ENCODE peak calls at places on chromosomes 2 and 18, in ten cellular contexts. One of them, this sample, is unnamed.

GRCh38 chr2:36516136-36516870 is 81.7 kb downstream of the FEZ2 start:
- DNase-seq in H1: no peak
- DNase-seq in activated gamma-delta T cell treated with Interleukin-2 at 50 U/mL for 16 hours: no peak
- DNase-seq in choroid plexus epithelial cell: peak
- DNase-seq in NB4: no peak
- DNase-seq in NCI-H345: no peak
- DNase-seq in OCI-M1: no peak
- DNase-seq in stimulated activated CD8-positive, alpha-beta memory T cell treated with anti-CD3 and anti-CD28 coated beads, Interleukin-15, amount 100 ng/mL, for 48 hours: no peak
- DNase-seq in EL: peak
- DNase-seq in activated naive CD4-positive, alpha-beta T cell treated with anti-CD3 and anti-CD28 coated beads, Interleukin-2, amount 10 ng/mL, durations not matched to agents 7 days and 5 days: no peak
- DNase-seq in this sample: no peak

GRCh38 chr2:162968306-162968705 is 129.7 kb upstream of the KCNH7 start:
- DNase-seq in H1: no peak
- DNase-seq in activated gamma-delta T cell treated with Interleukin-2 at 50 U/mL for 16 hours: no peak
- DNase-seq in choroid plexus epithelial cell: no peak
- DNase-seq in NB4: no peak
- DNase-seq in NCI-H345: no peak
- DNase-seq in OCI-M1: no peak
- DNase-seq in stimulated activated CD8-positive, alpha-beta memory T cell treated with anti-CD3 and anti-CD28 coated beads, Interleukin-15, amount 100 ng/mL, for 48 hours: no peak
- DNase-seq in EL: no peak
- DNase-seq in activated naive CD4-positive, alpha-beta T cell treated with anti-CD3 and anti-CD28 coated beads, Interleukin-2, amount 10 ng/mL, durations not matched to agents 7 days and 5 days: no peak
- DNase-seq in this sample: no peak

GRCh38 chr2:138827426-138828054 is 47.4 kb upstream of the NXPH2 start:
- DNase-seq in H1: no peak
- DNase-seq in activated gamma-delta T cell treated with Interleukin-2 at 50 U/mL for 16 hours: no peak
- DNase-seq in choroid plexus epithelial cell: peak
- DNase-seq in NB4: peak
- DNase-seq in NCI-H345: peak
- DNase-seq in OCI-M1: peak
- DNase-seq in stimulated activated CD8-positive, alpha-beta memory T cell treated with anti-CD3 and anti-CD28 coated beads, Interleukin-15, amount 100 ng/mL, for 48 hours: no peak
- DNase-seq in EL: peak
- DNase-seq in activated naive CD4-positive, alpha-beta T cell treated with anti-CD3 and anti-CD28 coated beads, Interleukin-2, amount 10 ng/mL, durations not matched to agents 7 days and 5 days: peak
- DNase-seq in this sample: peak

GRCh38 chr2:100240386-100240785 is 81.9 kb downstream of the LONRF2 start:
- DNase-seq in H1: no peak
- DNase-seq in activated gamma-delta T cell treated with Interleukin-2 at 50 U/mL for 16 hours: no peak
- DNase-seq in choroid plexus epithelial cell: no peak
- DNase-seq in NB4: no peak
- DNase-seq in NCI-H345: no peak
- DNase-seq in OCI-M1: no peak
- DNase-seq in stimulated activated CD8-positive, alpha-beta memory T cell treated with anti-CD3 and anti-CD28 coated beads, Interleukin-15, amount 100 ng/mL, for 48 hours: no peak
- DNase-seq in EL: no peak
- DNase-seq in activated naive CD4-positive, alpha-beta T cell treated with anti-CD3 and anti-CD28 coated beads, Interleukin-2, amount 10 ng/mL, durations not matched to agents 7 days and 5 days: no peak
- DNase-seq in this sample: no peak

GRCh38 chr2:12709207-12709522 is 7.6 kb upstream of the TRIB2 start:
- DNase-seq in H1: no peak
- DNase-seq in activated gamma-delta T cell treated with Interleukin-2 at 50 U/mL for 16 hours: peak
- DNase-seq in choroid plexus epithelial cell: no peak
- DNase-seq in NB4: no peak
- DNase-seq in NCI-H345: no peak
- DNase-seq in OCI-M1: no peak
- DNase-seq in stimulated activated CD8-positive, alpha-beta memory T cell treated with anti-CD3 and anti-CD28 coated beads, Interleukin-15, amount 100 ng/mL, for 48 hours: no peak
- DNase-seq in EL: no peak
- DNase-seq in activated naive CD4-positive, alpha-beta T cell treated with anti-CD3 and anti-CD28 coated beads, Interleukin-2, amount 10 ng/mL, durations not matched to agents 7 days and 5 days: peak
- DNase-seq in this sample: no peak

GRCh38 chr2:60830991-60831390 is 50.4 kb upstream of the REL start:
- DNase-seq in H1: no peak
- DNase-seq in activated gamma-delta T cell treated with Interleukin-2 at 50 U/mL for 16 hours: no peak
- DNase-seq in choroid plexus epithelial cell: no peak
- DNase-seq in NB4: no peak
- DNase-seq in NCI-H345: no peak
- DNase-seq in OCI-M1: no peak
- DNase-seq in stimulated activated CD8-positive, alpha-beta memory T cell treated with anti-CD3 and anti-CD28 coated beads, Interleukin-15, amount 100 ng/mL, for 48 hours: no peak
- DNase-seq in EL: no peak
- DNase-seq in activated naive CD4-positive, alpha-beta T cell treated with anti-CD3 and anti-CD28 coated beads, Interleukin-2, amount 10 ng/mL, durations not matched to agents 7 days and 5 days: no peak
- DNase-seq in this sample: no peak

GRCh38 chr2:1817256-1818127 is 73.2 kb upstream of the PXDN start:
- DNase-seq in H1: peak
- DNase-seq in activated gamma-delta T cell treated with Interleukin-2 at 50 U/mL for 16 hours: peak
- DNase-seq in choroid plexus epithelial cell: peak
- DNase-seq in NB4: peak
- DNase-seq in NCI-H345: peak
- DNase-seq in OCI-M1: peak
- DNase-seq in stimulated activated CD8-positive, alpha-beta memory T cell treated with anti-CD3 and anti-CD28 coated beads, Interleukin-15, amount 100 ng/mL, for 48 hours: peak
- DNase-seq in EL: peak
- DNase-seq in activated naive CD4-positive, alpha-beta T cell treated with anti-CD3 and anti-CD28 coated beads, Interleukin-2, amount 10 ng/mL, durations not matched to agents 7 days and 5 days: peak
- DNase-seq in this sample: peak

GRCh38 chr2:219406861-219407230 is 11.3 kb upstream of the DES start:
- DNase-seq in H1: no peak
- DNase-seq in activated gamma-delta T cell treated with Interleukin-2 at 50 U/mL for 16 hours: no peak
- DNase-seq in choroid plexus epithelial cell: peak
- DNase-seq in NB4: no peak
- DNase-seq in NCI-H345: no peak
- DNase-seq in OCI-M1: peak
- DNase-seq in stimulated activated CD8-positive, alpha-beta memory T cell treated with anti-CD3 and anti-CD28 coated beads, Interleukin-15, amount 100 ng/mL, for 48 hours: no peak
- DNase-seq in EL: peak
- DNase-seq in activated naive CD4-positive, alpha-beta T cell treated with anti-CD3 and anti-CD28 coated beads, Interleukin-2, amount 10 ng/mL, durations not matched to agents 7 days and 5 days: no peak
- DNase-seq in this sample: no peak

GRCh38 chr2:10658041-10658913 is 31.5 kb downstream of the NOL10 start:
- DNase-seq in H1: no peak
- DNase-seq in activated gamma-delta T cell treated with Interleukin-2 at 50 U/mL for 16 hours: no peak
- DNase-seq in choroid plexus epithelial cell: peak
- DNase-seq in NB4: no peak
- DNase-seq in NCI-H345: no peak
- DNase-seq in OCI-M1: peak
- DNase-seq in stimulated activated CD8-positive, alpha-beta memory T cell treated with anti-CD3 and anti-CD28 coated beads, Interleukin-15, amount 100 ng/mL, for 48 hours: no peak
- DNase-seq in EL: peak
- DNase-seq in activated naive CD4-positive, alpha-beta T cell treated with anti-CD3 and anti-CD28 coated beads, Interleukin-2, amount 10 ng/mL, durations not matched to agents 7 days and 5 days: no peak
- DNase-seq in this sample: no peak

GRCh38 chr18:42446195-42446594 is 491.2 kb downstream of the PIK3C3 start:
- DNase-seq in H1: no peak
- DNase-seq in activated gamma-delta T cell treated with Interleukin-2 at 50 U/mL for 16 hours: no peak
- DNase-seq in choroid plexus epithelial cell: peak
- DNase-seq in NB4: no peak
- DNase-seq in NCI-H345: no peak
- DNase-seq in OCI-M1: no peak
- DNase-seq in stimulated activated CD8-positive, alpha-beta memory T cell treated with anti-CD3 and anti-CD28 coated beads, Interleukin-15, amount 100 ng/mL, for 48 hours: no peak
- DNase-seq in EL: no peak
- DNase-seq in activated naive CD4-positive, alpha-beta T cell treated with anti-CD3 and anti-CD28 coated beads, Interleukin-2, amount 10 ng/mL, durations not matched to agents 7 days and 5 days: no peak
- DNase-seq in this sample: no peak

GRCh38 chr2:180219471-180219870 is 212.4 kb upstream of the CWC22 start:
- DNase-seq in H1: no peak
- DNase-seq in activated gamma-delta T cell treated with Interleukin-2 at 50 U/mL for 16 hours: no peak
- DNase-seq in choroid plexus epithelial cell: no peak
- DNase-seq in NB4: no peak
- DNase-seq in NCI-H345: no peak
- DNase-seq in OCI-M1: no peak
- DNase-seq in stimulated activated CD8-positive, alpha-beta memory T cell treated with anti-CD3 and anti-CD28 coated beads, Interleukin-15, amount 100 ng/mL, for 48 hours: no peak
- DNase-seq in EL: peak
- DNase-seq in activated naive CD4-positive, alpha-beta T cell treated with anti-CD3 and anti-CD28 coated beads, Interleukin-2, amount 10 ng/mL, durations not matched to agents 7 days and 5 days: no peak
- DNase-seq in this sample: no peak